ENCODE peak calls at places on chromosomes 16 and 17, in five cellular contexts. O is fibroblast of lung; A is stimulated activated CD4-positive, alpha-beta T cell treated with anti-CD3 and anti-CD28 coated beads, TNF-alpha, amount 100 ng/mL, for 1 hour; K is neural crest cell; E is adrenal gland. C is an unnamed sample.

GRCh38 chr17:46991618-46992017 is 12.6 kb upstream of the RPRML start:
- DNase-seq in O (no peak), K (no peak), E (no peak), A (no peak), C (no peak)

GRCh38 chr17:75344664-75345063 is 55.4 kb upstream of the SLC25A19 start:
- DNase-seq in A (peak; percentile 9), E (no peak), O (peak; percentile 30), K (no peak), C (no peak)

GRCh38 chr16:69494993-69495392 is 70.6 kb downstream of the CYB5B start:
- DNase-seq in E (no peak), A (no peak), K (peak; percentile 16), O (no peak), C (no peak)

GRCh38 chr17:7045492-7046126 is 1.7 kb upstream of the SLC16A11 start:
- DNase-seq in A (no peak), O (peak; percentile 71), K (peak; percentile 33), E (peak; percentile 41), C (no peak)

GRCh38 chr16:81823111-81823510 is 44.0 kb downstream of the PLCG2 start:
- DNase-seq in K (no peak), O (no peak), A (no peak), E (no peak), C (no peak)

GRCh38 chr17:77495575-77495974 is 354.8 kb downstream of the SEC14L1 start:
- DNase-seq in K (no peak), A (no peak), O (no peak), E (no peak), C (peak; percentile 68)

GRCh38 chr16:57061084-57061905 is 31.1 kb upstream of the CPNE2 start:
- DNase-seq in A (no peak), O (peak; percentile 34), E (peak; percentile 48), K (no peak), C (peak; percentile 92)

GRCh38 chr17:17535957-17536356 is 39.8 kb upstream of the RASD1 start:
- DNase-seq in K (no peak), A (no peak), O (peak; percentile 53), E (peak; percentile 91), C (peak; percentile 96)

GRCh38 chr17:64488301-64488700 is 8.6 kb downstream of the POLG2 start:
- DNase-seq in A (no peak), E (no peak), K (no peak), O (no peak), C (no peak)

GRCh38 chr17:80795737-80796136 is 195.9 kb upstream of the CHMP6 start:
- DNase-seq in E (peak; percentile 74), A (no peak), K (no peak), O (peak; percentile 19), C (peak; percentile 63)

GRCh38 chr16:88317619-88317977 is 65.2 kb upstream of the ZNF469 start:
- DNase-seq in K (no peak), O (peak; percentile 68), A (no peak), E (no peak), C (no peak)

GRCh38 chr16:57045694-57046381 is 46.5 kb upstream of the CPNE2 start:
- DNase-seq in A (no peak), E (no peak), O (peak; percentile 48), K (peak; percentile 65), C (no peak)

GRCh38 chr16:50234771-50235556 is 31.4 kb upstream of the ADCY7 start:
- DNase-seq in E (no peak), O (peak; percentile 79), K (no peak), A (no peak), C (no peak)

GRCh38 chr17:18106211-18106610 is 2.3 kb upstream of the MYO15A start:
- DNase-seq in K (no peak), A (no peak), O (no peak), E (no peak), C (no peak)

GRCh38 chr17:3976675-3977171 is 12.5 kb upstream of the ATP2A3 start:
- DNase-seq in A (no peak), E (peak; percentile 84), O (no peak), K (no peak), C (peak; percentile 92)